ENCODE peak calls at places on chromosomes 7 and 10, in four cellular contexts. I, M, X and A are unnamed samples.

GRCh38 chr7:33129806-33130153 is 416 bp downstream of the BBS9 start:
- DNase-seq in I (no peak), M (peak), X (no peak), A (peak)

GRCh38 chr7:131948434-131949053 is 392.1 kb upstream of the PODXL start:
- DNase-seq in I (no peak), M (peak), X (no peak), A (peak)

GRCh38 chr10:110993024-110993693 is 73.8 kb downstream of the SHOC2 start:
- DNase-seq in I (peak), M (no peak), X (no peak), A (peak)

GRCh38 chr10:71589617-71590551 is 129.7 kb downstream of the C10orf105 start:
- DNase-seq in I (no peak), M (no peak), X (no peak), A (no peak)

GRCh38 chr10:33237736-33238624 is 96.5 kb downstream of the NRP1 start:
- DNase-seq in I (peak), M (no peak), X (no peak), A (peak)

GRCh38 chr7:605661-606450 is 86.2 kb upstream of the PDGFA start:
- DNase-seq in I (no peak), M (no peak), X (no peak), A (no peak)

GRCh38 chr10:130341325-130341724 is 205.1 kb downstream of the GLRX3 start:
- DNase-seq in I (no peak), M (no peak), X (no peak), A (no peak)

GRCh38 chr7:156532016-156532602 is 108.5 kb upstream of the RNF32 start:
- DNase-seq in I (no peak), M (no peak), X (no peak), A (no peak)

GRCh38 chr7:139488810-139489209 is 5.3 kb upstream of the KLRG2 start:
- DNase-seq in I (no peak), M (peak), X (no peak), A (no peak)

GRCh38 chr7:55145606-55146005 is 126.8 kb downstream of the EGFR start:
- DNase-seq in I (no peak), M (no peak), X (no peak), A (no peak)

GRCh38 chr10:97549587-97550322 is 22.8 kb upstream of the ANKRD2 start:
- DNase-seq in I (no peak), M (peak), X (no peak), A (peak)

GRCh38 chr10:51445587-51445986 is 253.8 kb downstream of the CSTF2T start:
- DNase-seq in I (no peak), M (no peak), X (no peak), A (no peak)

GRCh38 chr7:16914771-16915170 is 33.0 kb upstream of the AGR3 start:
- DNase-seq in I (no peak), M (no peak), X (no peak), A (peak)

GRCh38 chr10:1369665-1370064 is 313.5 kb downstream of the WDR37 start:
- DNase-seq in I (no peak), M (no peak), X (no peak), A (peak)

GRCh38 chr7:135253851-135254815 is 20.5 kb downstream of the STRA8 start:
- DNase-seq in I (peak), M (no peak), X (no peak), A (peak)